ENCODE peak calls at places on chromosomes 2 and 18, in seven cellular contexts. H is T-helper 9 cell; U is AG08396; D is AG09319; R is NCI-H524 treated with DMSO at 0.1 percent for 48 hours; J is activated CD8-positive, alpha-beta memory T cell treated with anti-CD3 and anti-CD28 coated beads for 1 hour; A is prostate gland. T is an unnamed sample.

GRCh38 chr2:200466703-200467418 is 43.0 kb downstream of the KCTD18 start:
- DNase-seq in H (no peak), U (peak), D (peak), R (no peak), J (no peak), A (no peak), T (no peak)

GRCh38 chr2:169165791-169166190 is 96.4 kb downstream of the DHRS9 start:
- DNase-seq in H (no peak), U (no peak), D (no peak), R (no peak), J (no peak), A (no peak), T (no peak)

GRCh38 chr2:725464-725863 is 48.3 kb upstream of the TMEM18 start:
- DNase-seq in H (no peak), U (no peak), D (no peak), R (no peak), J (no peak), A (no peak), T (no peak)

GRCh38 chr18:6207119-6207518 is 207.6 kb downstream of the L3MBTL4 start:
- DNase-seq in H (no peak), U (no peak), D (no peak), R (no peak), J (no peak), A (peak), T (no peak)

GRCh38 chr18:45243347-45244095 is 371.8 kb upstream of the SLC14A2 start:
- DNase-seq in H (no peak), U (peak), D (no peak), R (no peak), J (no peak), A (peak), T (no peak)

GRCh38 chr2:152186257-152186656 is 10.7 kb upstream of the STAM2 start:
- DNase-seq in H (no peak), U (no peak), D (no peak), R (no peak), J (no peak), A (no peak), T (no peak)

GRCh38 chr18:55900380-55900779 is 312.4 kb upstream of the TCF4 start:
- DNase-seq in H (no peak), U (peak), D (no peak), R (no peak), J (no peak), A (no peak), T (peak)

GRCh38 chr2:88239781-88240180 is 69.6 kb downstream of the THNSL2 start:
- DNase-seq in H (no peak), U (no peak), D (no peak), R (no peak), J (no peak), A (no peak), T (peak)

GRCh38 chr18:8073167-8073566 is 506.1 kb downstream of the PTPRM start:
- DNase-seq in H (no peak), U (no peak), D (no peak), R (no peak), J (no peak), A (no peak), T (no peak)

GRCh38 chr2:163187995-163188655 is 349.6 kb upstream of the KCNH7 start:
- DNase-seq in H (no peak), U (no peak), D (no peak), R (no peak), J (no peak), A (no peak), T (no peak)

GRCh38 chr18:4455113-4455811 is at the start of gene DLGAP1:
- DNase-seq in H (no peak), U (no peak), D (no peak), R (peak), J (no peak), A (peak), T (peak)

GRCh38 chr2:179692610-179693009 is 168.8 kb downstream of the ZNF385B start:
- DNase-seq in H (no peak), U (peak), D (no peak), R (no peak), J (no peak), A (no peak), T (no peak)

GRCh38 chr2:159961005-159961404 is 101.4 kb downstream of the PLA2R1 start:
- DNase-seq in H (no peak), U (no peak), D (no peak), R (no peak), J (no peak), A (no peak), T (peak)

GRCh38 chr2:188776634-188777033 is 197.5 kb upstream of the COL3A1 start:
- DNase-seq in H (no peak), U (peak), D (no peak), R (no peak), J (no peak), A (no peak), T (peak)

GRCh38 chr18:26685438-26686173 is 137.3 kb upstream of the KCTD1 start:
- DNase-seq in H (no peak), U (no peak), D (no peak), R (no peak), J (no peak), A (no peak), T (no peak)

GRCh38 chr2:55019547-55020258 is 30.5 kb downstream of the RTN4 start:
- DNase-seq in H (no peak), U (no peak), D (no peak), R (no peak), J (no peak), A (no peak), T (no peak)

GRCh38 chr2:65396348-65397026 is 35.9 kb downstream of the SPRED2 start:
- DNase-seq in H (no peak), U (peak), D (no peak), R (no peak), J (no peak), A (peak), T (peak)

GRCh38 chr2:4635289-4635688 is 931.9 kb downstream of the DCDC2C start:
- DNase-seq in H (no peak), U (no peak), D (no peak), R (no peak), J (no peak), A (no peak), T (no peak)

GRCh38 chr2:8535821-8536685 is 145.8 kb upstream of the ID2 start:
- DNase-seq in H (no peak), U (no peak), D (no peak), R (no peak), J (no peak), A (no peak), T (no peak)

GRCh38 chr2:43199492-43200481 is 26.6 kb downstream of the ZFP36L2 start:
- DNase-seq in H (no peak), U (no peak), D (no peak), R (no peak), J (no peak), A (no peak), T (peak)

GRCh38 chr2:68994864-68995263 is 18.1 kb upstream of the ANTXR1 start:
- DNase-seq in H (no peak), U (peak), D (peak), R (no peak), J (no peak), A (no peak), T (peak)

GRCh38 chr2:55604027-55604565 is 13.3 kb downstream of the PPP4R3B start:
- DNase-seq in H (no peak), U (no peak), D (no peak), R (no peak), J (no peak), A (no peak), T (no peak)

GRCh38 chr2:73053316-73054114 is 18.0 kb downstream of the SFXN5 start:
- DNase-seq in H (no peak), U (no peak), D (no peak), R (no peak), J (no peak), A (no peak), T (no peak)

GRCh38 chr2:25266399-25266798 is 75.3 kb downstream of the DNMT3A start:
- DNase-seq in H (no peak), U (no peak), D (no peak), R (no peak), J (no peak), A (no peak), T (no peak)